ENCODE peak calls at places on chromosomes 7 and 10, in six cellular contexts. One of them, this sample, is unnamed.

GRCh38 chr10:84665211-84665610 is 336.8 kb downstream of the CCSER2 start:
- DNase-seq in brain microvascular endothelial cell: no peak
- DNase-seq in endodermal cell: peak
- DNase-seq in AG09309: no peak
- DNase-seq in stomach: no peak
- DNase-seq in fibroblast of the aortic adventitia: no peak
- DNase-seq in this sample: no peak

GRCh38 chr10:103580422-103580821 is 86.9 kb downstream of the NEURL1 start:
- DNase-seq in AG09309: no peak
- DNase-seq in endodermal cell: no peak
- DNase-seq in fibroblast of the aortic adventitia: no peak
- DNase-seq in stomach: no peak
- DNase-seq in brain microvascular endothelial cell: no peak
- DNase-seq in this sample: no peak

GRCh38 chr10:44682516-44682915 is 228.6 kb upstream of the TMEM72 start:
- DNase-seq in fibroblast of the aortic adventitia: no peak
- DNase-seq in stomach: no peak
- DNase-seq in brain microvascular endothelial cell: no peak
- DNase-seq in endodermal cell: no peak
- DNase-seq in AG09309: no peak
- DNase-seq in this sample: no peak

GRCh38 chr7:114295522-114295921 is 119.1 kb upstream of the FOXP2 start:
- DNase-seq in AG09309: no peak
- DNase-seq in stomach: no peak
- DNase-seq in brain microvascular endothelial cell: no peak
- DNase-seq in fibroblast of the aortic adventitia: no peak
- DNase-seq in endodermal cell: no peak
- DNase-seq in this sample: no peak

GRCh38 chr10:114571316-114571999 is 86.6 kb downstream of the ABLIM1 start:
- DNase-seq in endodermal cell: no peak
- DNase-seq in fibroblast of the aortic adventitia: no peak
- DNase-seq in brain microvascular endothelial cell: no peak
- DNase-seq in stomach: no peak
- DNase-seq in AG09309: no peak
- DNase-seq in this sample: no peak

GRCh38 chr10:8439040-8439439 is 384.6 kb downstream of the GATA3 start:
- DNase-seq in fibroblast of the aortic adventitia: no peak
- DNase-seq in AG09309: no peak
- DNase-seq in stomach: no peak
- DNase-seq in brain microvascular endothelial cell: no peak
- DNase-seq in endodermal cell: no peak
- DNase-seq in this sample: no peak

GRCh38 chr10:22599048-22599561 is 115.3 kb downstream of the PIP4K2A start:
- DNase-seq in stomach: no peak
- DNase-seq in brain microvascular endothelial cell: peak
- DNase-seq in AG09309: peak
- DNase-seq in endodermal cell: no peak
- DNase-seq in fibroblast of the aortic adventitia: peak
- DNase-seq in this sample: peak

GRCh38 chr10:121900443-121901174 is 27.2 kb downstream of the ATE1 start:
- DNase-seq in AG09309: no peak
- DNase-seq in endodermal cell: no peak
- DNase-seq in brain microvascular endothelial cell: peak
- DNase-seq in fibroblast of the aortic adventitia: peak
- DNase-seq in stomach: no peak
- DNase-seq in this sample: peak

GRCh38 chr7:129789652-129790051 is 163.1 kb downstream of the UBE2H start:
- DNase-seq in brain microvascular endothelial cell: no peak
- DNase-seq in fibroblast of the aortic adventitia: no peak
- DNase-seq in stomach: no peak
- DNase-seq in AG09309: no peak
- DNase-seq in endodermal cell: no peak
- DNase-seq in this sample: no peak

GRCh38 chr7:112112822-112113255 is 93.4 kb downstream of the DOCK4 start:
- DNase-seq in brain microvascular endothelial cell: peak
- DNase-seq in endodermal cell: no peak
- DNase-seq in fibroblast of the aortic adventitia: peak
- DNase-seq in AG09309: peak
- DNase-seq in stomach: no peak
- DNase-seq in this sample: peak

GRCh38 chr10:21413680-21414079 is 111.8 kb downstream of the SKIDA1 start:
- DNase-seq in brain microvascular endothelial cell: no peak
- DNase-seq in endodermal cell: no peak
- DNase-seq in AG09309: no peak
- DNase-seq in fibroblast of the aortic adventitia: no peak
- DNase-seq in stomach: no peak
- DNase-seq in this sample: no peak

GRCh38 chr7:123824754-123825067 is 20.3 kb upstream of the HYAL4 start:
- DNase-seq in AG09309: no peak
- DNase-seq in stomach: no peak
- DNase-seq in fibroblast of the aortic adventitia: no peak
- DNase-seq in endodermal cell: no peak
- DNase-seq in brain microvascular endothelial cell: no peak
- DNase-seq in this sample: peak

DNA sequence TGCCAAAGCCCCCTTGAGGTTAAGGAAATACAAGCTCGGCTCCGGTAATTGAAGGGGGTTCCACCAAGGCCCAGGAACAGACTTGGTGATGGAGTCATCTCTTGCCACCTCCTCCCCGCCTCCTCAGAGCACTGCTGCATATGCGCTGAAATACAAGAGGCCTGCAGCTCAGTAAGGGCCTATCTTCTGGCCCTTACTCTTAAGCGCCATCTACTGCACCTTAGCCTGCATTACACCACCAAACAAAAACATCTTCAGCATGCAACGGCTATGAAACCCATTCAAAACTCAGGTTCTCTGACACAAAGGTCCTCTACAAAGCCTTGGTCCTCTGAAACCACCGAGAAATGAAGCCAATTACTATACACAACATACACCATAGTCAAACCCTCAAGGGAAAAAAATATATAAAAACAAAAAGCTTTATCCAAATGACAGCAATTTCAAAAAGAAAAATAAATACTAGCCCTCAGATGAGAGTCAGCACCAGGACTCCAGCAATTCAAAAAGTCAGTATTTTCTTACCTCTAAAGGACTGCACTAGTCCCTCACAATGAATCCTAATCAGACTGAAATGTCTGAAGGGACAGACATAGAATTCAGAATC is 176.8 kb upstream of the TBX20 start:
- DNase-seq in brain microvascular endothelial cell: no peak
- DNase-seq in stomach: no peak
- DNase-seq in AG09309: no peak
- DNase-seq in endodermal cell: peak
- DNase-seq in fibroblast of the aortic adventitia: peak
- DNase-seq in this sample: no peak
- TF ChIP-seq CTCF in brain microvascular endothelial cell: peak
- TF ChIP-seq CTCF in stomach: no peak
- TF ChIP-seq CTCF in AG09309: peak
- TF ChIP-seq CTCF in endodermal cell: peak
- TF ChIP-seq CTCF in fibroblast of the aortic adventitia: peak
- TF ChIP-seq CTCF in this sample: peak

GRCh38 chr10:88108115-88108610 is 244.7 kb downstream of the PTEN start:
- DNase-seq in fibroblast of the aortic adventitia: no peak
- DNase-seq in stomach: no peak
- DNase-seq in AG09309: no peak
- DNase-seq in endodermal cell: no peak
- DNase-seq in brain microvascular endothelial cell: no peak
- DNase-seq in this sample: no peak
- H3K4me3 ChIP-seq in fibroblast of the aortic adventitia: no peak
- H3K4me3 ChIP-seq in stomach: no peak
- H3K4me3 ChIP-seq in AG09309: no peak
- H3K4me3 ChIP-seq in endodermal cell: no peak
- H3K4me3 ChIP-seq in brain microvascular endothelial cell: no peak
- H3K4me3 ChIP-seq in this sample: no peak

DNA sequence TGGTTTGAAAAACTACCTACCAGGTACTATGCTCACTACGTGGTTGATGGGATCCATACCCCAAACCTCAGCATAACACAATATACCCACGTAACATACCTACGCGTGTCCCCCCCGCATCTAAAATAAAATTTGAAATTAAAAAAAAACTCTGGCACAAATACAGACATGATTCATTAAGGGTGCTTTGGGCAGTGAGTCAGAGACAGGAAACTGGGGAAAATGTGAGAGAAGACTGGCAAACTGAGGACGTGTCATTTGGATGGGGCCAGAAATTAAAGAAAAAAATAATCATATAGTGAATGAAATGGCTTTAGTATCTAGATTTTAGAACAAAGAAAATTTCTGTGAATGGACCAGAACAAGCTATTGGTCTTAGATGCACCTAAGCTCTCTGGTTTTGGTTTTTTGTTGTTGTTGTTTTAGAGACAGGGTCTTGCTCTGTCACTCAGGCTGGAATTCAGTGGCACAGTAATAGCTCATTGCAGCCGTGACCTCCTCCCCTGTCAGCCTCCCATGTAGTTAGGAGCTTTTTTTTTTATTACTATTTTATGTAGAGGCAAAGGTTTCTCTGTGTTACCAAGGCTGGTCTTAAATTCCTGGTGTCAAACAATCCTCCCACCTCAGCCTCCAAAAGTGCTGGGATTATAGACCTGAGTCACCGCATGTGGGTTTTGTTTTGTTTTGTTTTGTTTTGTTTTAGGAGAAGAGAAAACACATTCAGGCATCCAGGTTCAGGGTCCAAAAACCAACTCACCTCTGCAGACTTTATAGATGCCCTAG is 5.9 kb upstream of the PRSS58 start:
- DNase-seq in stomach: no peak
- DNase-seq in fibroblast of the aortic adventitia: peak
- DNase-seq in brain microvascular endothelial cell: peak
- DNase-seq in AG09309: no peak
- DNase-seq in endodermal cell: no peak
- DNase-seq in this sample: peak
- TF ChIP-seq CTCF in stomach: no peak
- TF ChIP-seq CTCF in fibroblast of the aortic adventitia: no peak
- TF ChIP-seq CTCF in brain microvascular endothelial cell: no peak
- TF ChIP-seq CTCF in AG09309: no peak
- TF ChIP-seq CTCF in endodermal cell: no peak
- TF ChIP-seq CTCF in this sample: no peak

GRCh38 chr10:78406648-78407008 is 373.0 kb downstream of the RPS24 start:
- DNase-seq in AG09309: no peak
- DNase-seq in brain microvascular endothelial cell: no peak
- DNase-seq in endodermal cell: no peak
- DNase-seq in stomach: peak
- DNase-seq in fibroblast of the aortic adventitia: no peak
- DNase-seq in this sample: no peak

GRCh38 chr10:78405781-78406180 is 372.1 kb downstream of the RPS24 start:
- DNase-seq in AG09309: no peak
- DNase-seq in stomach: peak
- DNase-seq in endodermal cell: peak
- DNase-seq in fibroblast of the aortic adventitia: no peak
- DNase-seq in brain microvascular endothelial cell: no peak
- DNase-seq in this sample: no peak

GRCh38 chr10:78408011-78408410 is 374.3 kb downstream of the RPS24 start:
- DNase-seq in stomach: no peak
- DNase-seq in fibroblast of the aortic adventitia: no peak
- DNase-seq in AG09309: no peak
- DNase-seq in brain microvascular endothelial cell: no peak
- DNase-seq in endodermal cell: peak
- DNase-seq in this sample: no peak

GRCh38 chr10:78408671-78409472 is 375.2 kb downstream of the RPS24 start:
- DNase-seq in brain microvascular endothelial cell: no peak
- DNase-seq in endodermal cell: peak
- DNase-seq in stomach: peak
- DNase-seq in AG09309: no peak
- DNase-seq in fibroblast of the aortic adventitia: peak
- DNase-seq in this sample: no peak

GRCh38 chr10:78407009-78407711 is 373.5 kb downstream of the RPS24 start:
- DNase-seq in brain microvascular endothelial cell: peak
- DNase-seq in AG09309: no peak
- DNase-seq in fibroblast of the aortic adventitia: peak
- DNase-seq in stomach: peak
- DNase-seq in endodermal cell: peak
- DNase-seq in this sample: peak
- H3K4me3 ChIP-seq in brain microvascular endothelial cell: peak
- H3K4me3 ChIP-seq in AG09309: no peak
- H3K4me3 ChIP-seq in fibroblast of the aortic adventitia: peak
- H3K4me3 ChIP-seq in stomach: peak
- H3K4me3 ChIP-seq in endodermal cell: peak
- H3K4me3 ChIP-seq in this sample: peak